ENCODE peak calls at places on chromosomes 2 and 18, in six cellular contexts. F is A549, M is caudate nucleus, C is heart right ventricle, Q is RWPE1, E is spleen. I is an unnamed sample.

GRCh38 chr18:9260388-9261380 is 73.9 kb upstream of the TWSG1 start:
- DNase-seq in F (no peak), M (no peak), C (no peak), Q (no peak), E (no peak), I (no peak)

GRCh38 chr2:44166096-44166495 is 2.6 kb upstream of the PPM1B start:
- DNase-seq in F (no peak), M (no peak), C (no peak), Q (no peak), E (peak), I (no peak)

GRCh38 chr2:204691911-204692510 is 146.7 kb downstream of the PARD3B start:
- DNase-seq in F (peak), M (no peak), C (peak), Q (peak), E (no peak), I (peak)

GRCh38 chr2:217335341-217335966 is 475.6 kb upstream of the TNP1 start:
- DNase-seq in F (no peak), M (no peak), C (no peak), Q (no peak), E (no peak), I (no peak)

GRCh38 chr2:72917875-72918660 is 749 bp downstream of the EMX1 start:
- DNase-seq in F (no peak), M (no peak), C (no peak), Q (no peak), E (peak), I (peak)

GRCh38 chr2:217634871-217635270 is 367.9 kb downstream of the TNS1 start:
- DNase-seq in F (no peak), M (no peak), C (no peak), Q (no peak), E (no peak), I (no peak)

GRCh38 chr2:59217360-59217759 is 976.2 kb upstream of the FANCL start:
- DNase-seq in F (no peak), M (no peak), C (no peak), Q (no peak), E (no peak), I (no peak)

GRCh38 chr2:109294523-109294922 is 165.5 kb downstream of the SH3RF3 start:
- DNase-seq in F (no peak), M (no peak), C (no peak), Q (no peak), E (no peak), I (no peak)

GRCh38 chr2:222844323-222844722 is 16.5 kb upstream of the ACSL3 start:
- DNase-seq in F (peak), M (no peak), C (no peak), Q (peak), E (no peak), I (no peak)

GRCh38 chr2:157032019-157032418 is 225.5 kb upstream of the GALNT5 start:
- DNase-seq in F (peak), M (no peak), C (no peak), Q (peak), E (no peak), I (no peak)

GRCh38 chr2:84946204-84947009 is 24.6 kb upstream of the KCMF1 start:
- DNase-seq in F (peak), M (no peak), C (no peak), Q (peak), E (peak), I (no peak)

GRCh38 chr2:10283106-10284062 is 19.3 kb upstream of the HPCAL1 start:
- DNase-seq in F (peak), M (no peak), C (no peak), Q (peak), E (no peak), I (no peak)

GRCh38 chr2:15832849-15833680 is 107.3 kb upstream of the MYCN start:
- DNase-seq in F (no peak), M (no peak), C (no peak), Q (no peak), E (no peak), I (no peak)

GRCh38 chr2:36482576-36483214 is 115.3 kb downstream of the FEZ2 start:
- DNase-seq in F (no peak), M (no peak), C (no peak), Q (no peak), E (no peak), I (no peak)

GRCh38 chr2:61371027-61371426 is 99.9 kb downstream of the USP34 start:
- DNase-seq in F (no peak), M (no peak), C (no peak), Q (no peak), E (no peak), I (no peak)

GRCh38 chr18:44818148-44818547 is 137.5 kb downstream of the SETBP1 start:
- DNase-seq in F (no peak), M (no peak), C (no peak), Q (no peak), E (no peak), I (no peak)

GRCh38 chr2:103435010-103435409 is 673.2 kb downstream of the TMEM182 start:
- DNase-seq in F (no peak), M (no peak), C (no peak), Q (peak), E (no peak), I (no peak)

GRCh38 chr2:102410952-102411351 is 12.0 kb upstream of the IL18RAP start:
- DNase-seq in F (no peak), M (no peak), C (no peak), Q (no peak), E (no peak), I (no peak)

GRCh38 chr2:163687213-163687612 is 48.6 kb downstream of the FIGN start:
- DNase-seq in F (no peak), M (no peak), C (no peak), Q (no peak), E (no peak), I (no peak)

GRCh38 chr2:196592331-196592911 is 47.1 kb upstream of the CCDC150 start:
- DNase-seq in F (no peak), M (peak), C (peak), Q (peak), E (no peak), I (peak)

GRCh38 chr2:215379039-215379438 is 56.8 kb downstream of the FN1 start:
- DNase-seq in F (no peak), M (no peak), C (no peak), Q (no peak), E (no peak), I (no peak)

GRCh38 chr2:152542995-152543481 is 174.2 kb downstream of the PRPF40A start:
- DNase-seq in F (peak), M (no peak), C (no peak), Q (peak), E (no peak), I (no peak)

GRCh38 chr2:70367722-70368323 is 66.0 kb upstream of the FAM136A start:
- DNase-seq in F (no peak), M (no peak), C (no peak), Q (peak), E (no peak), I (no peak)

GRCh38 chr2:240622631-240623235 is 2.5 kb upstream of the GPR35 start:
- DNase-seq in F (no peak), M (no peak), C (no peak), Q (no peak), E (peak), I (peak)

GRCh38 chr2:49291619-49292018 is 137.3 kb upstream of the FSHR start:
- DNase-seq in F (no peak), M (no peak), C (no peak), Q (no peak), E (no peak), I (no peak)

GRCh38 chr2:210190345-210190744 is 19.1 kb upstream of the KANSL1L start:
- DNase-seq in F (no peak), M (no peak), C (no peak), Q (no peak), E (no peak), I (no peak)

GRCh38 chr2:163592954-163593622 is 142.7 kb downstream of the FIGN start:
- DNase-seq in F (no peak), M (no peak), C (no peak), Q (no peak), E (no peak), I (no peak)

GRCh38 chr18:50632895-50633515 is 73.1 kb downstream of the MAPK4 start:
- DNase-seq in F (no peak), M (no peak), C (no peak), Q (no peak), E (no peak), I (no peak)

GRCh38 chr18:50947899-50948298 is 19.9 kb upstream of the ELAC1 start:
- DNase-seq in F (no peak), M (no peak), C (no peak), Q (peak), E (no peak), I (no peak)

GRCh38 chr2:219737270-219737691 is 109.9 kb downstream of the SLC4A3 start:
- DNase-seq in F (peak), M (no peak), C (peak), Q (peak), E (no peak), I (peak)

GRCh38 chr2:120858764-120859525 is 123.3 kb downstream of the GLI2 start:
- DNase-seq in F (no peak), M (no peak), C (no peak), Q (no peak), E (peak), I (no peak)

GRCh38 chr2:111924617-111925107 is 26.3 kb downstream of the MERTK start:
- DNase-seq in F (no peak), M (no peak), C (no peak), Q (no peak), E (no peak), I (no peak)

GRCh38 chr18:53710080-53710479 is 514.4 kb downstream of the MBD2 start:
- DNase-seq in F (no peak), M (no peak), C (no peak), Q (no peak), E (no peak), I (no peak)

GRCh38 chr2:144358531-144358930 is 161.4 kb downstream of the ZEB2 start:
- DNase-seq in F (no peak), M (no peak), C (no peak), Q (no peak), E (no peak), I (no peak)

GRCh38 chr2:36476411-36476810 is 120.8 kb downstream of the CRIM1 start:
- DNase-seq in F (no peak), M (no peak), C (no peak), Q (no peak), E (no peak), I (no peak)

GRCh38 chr2:20744366-20745335 is 77.7 kb downstream of the GDF7 start:
- DNase-seq in F (no peak), M (no peak), C (no peak), Q (no peak), E (no peak), I (no peak)

GRCh38 chr2:70988726-70989648 is 5.7 kb downstream of the TEX261 start:
- DNase-seq in F (no peak), M (no peak), C (no peak), Q (no peak), E (peak), I (no peak)

GRCh38 chr2:127611076-127611925 is 34.7 kb upstream of the GPR17 start:
- DNase-seq in F (no peak), M (no peak), C (no peak), Q (no peak), E (peak), I (peak)

DNA sequence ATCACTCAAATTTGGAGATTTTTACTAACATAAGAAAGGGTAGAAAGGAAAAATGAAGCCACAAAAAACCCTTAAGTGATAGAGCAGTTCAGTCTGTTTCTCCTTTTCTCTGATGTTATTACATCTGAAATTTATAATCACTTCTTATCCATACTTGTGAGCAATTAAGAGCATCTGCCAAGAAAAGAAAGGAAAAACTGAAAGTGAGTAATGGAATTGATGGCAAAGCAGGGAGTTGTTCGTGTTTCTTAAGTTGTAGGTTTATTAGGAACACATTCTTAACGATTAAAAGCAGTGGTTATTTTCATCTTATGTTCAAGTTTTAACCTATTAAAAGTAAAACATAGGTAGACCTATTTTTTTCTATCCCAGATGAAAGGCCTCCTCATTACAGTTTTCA is 277.7 kb downstream of the RND3 start:
- DNase-seq in F (no peak), M (no peak), C (no peak), Q (no peak), E (no peak), I (no peak)
- H3K27ac ChIP-seq in F (no peak), M (no peak), C (no peak), Q (no peak), E (no peak), I (no peak)

GRCh38 chr18:55319517-55319905 is 268.5 kb downstream of the TCF4 start:
- DNase-seq in F (no peak), M (no peak), C (no peak), Q (no peak), E (no peak), I (no peak)

GRCh38 chr18:55322176-55322735 is 265.7 kb downstream of the TCF4 start:
- DNase-seq in F (peak), M (peak), C (peak), Q (peak), E (peak), I (peak)

GRCh38 chr18:55323051-55323994 is 264.7 kb downstream of the TCF4 start:
- DNase-seq in F (no peak), M (no peak), C (peak), Q (no peak), E (no peak), I (no peak)

GRCh38 chr18:55320399-55321255 is 267.4 kb downstream of the TCF4 start:
- DNase-seq in F (no peak), M (no peak), C (no peak), Q (no peak), E (no peak), I (no peak)

GRCh38 chr18:55321268-55322175 is 266.5 kb downstream of the TCF4 start:
- DNase-seq in F (peak), M (peak), C (peak), Q (peak), E (peak), I (peak)
- H3K27ac ChIP-seq in F (no peak), M (peak), C (peak), Q (no peak), E (peak), I (peak)

GRCh38 chr18:75212626-75213110 is 2.1 kb downstream of the TSHZ1 start:
- DNase-seq in F (no peak), M (no peak), C (no peak), Q (no peak), E (no peak), I (no peak)
- H3K27ac ChIP-seq in F (no peak), M (peak), C (peak), Q (peak), E (peak), I (no peak)

DNA sequence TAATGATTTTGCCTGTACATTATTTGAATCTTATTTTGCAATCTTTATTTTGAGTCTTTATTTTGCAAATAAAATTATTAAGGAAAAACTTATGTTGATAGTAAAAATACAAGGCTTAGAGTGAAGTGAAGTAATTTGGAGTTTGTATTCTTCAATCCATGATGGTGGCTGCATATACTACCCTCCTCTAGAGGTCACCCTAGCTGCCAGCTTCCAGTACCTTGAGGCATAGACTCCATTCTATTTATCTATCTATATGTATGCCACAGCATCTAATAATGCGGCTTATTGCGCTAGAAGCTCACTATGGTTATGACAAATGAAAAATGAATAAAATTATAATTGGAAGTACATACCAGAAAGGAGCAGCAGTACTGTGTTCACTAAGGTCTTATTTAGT is 20.3 kb upstream of the HNMT start:
- DNase-seq in F (no peak), M (no peak), C (no peak), Q (no peak), E (no peak), I (no peak)
- H3K27ac ChIP-seq in F (no peak), M (no peak), C (no peak), Q (no peak), E (no peak), I (no peak)

DNA sequence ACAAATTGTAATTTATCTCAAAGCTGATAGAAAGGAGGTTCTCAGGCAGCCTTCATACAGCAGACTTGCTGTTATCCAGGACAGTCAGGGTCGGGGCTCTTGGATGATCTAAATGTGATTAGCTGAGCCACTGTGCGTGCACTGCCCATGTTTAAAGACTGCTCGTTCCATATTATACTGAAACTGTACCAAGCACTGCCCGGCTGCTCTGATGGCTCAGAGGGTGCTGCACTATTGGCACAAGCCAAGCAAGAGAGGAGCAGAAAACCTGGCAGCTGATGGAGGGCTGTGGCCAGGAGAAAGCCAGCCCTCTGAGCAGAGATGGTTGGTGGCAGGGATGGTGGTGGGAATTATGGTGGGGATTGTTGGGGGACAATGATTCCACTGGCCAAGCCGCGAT is 63.4 kb downstream of the COL6A3 start:
- DNase-seq in F (no peak), M (no peak), C (no peak), Q (no peak), E (no peak), I (no peak)
- H3K27ac ChIP-seq in F (no peak), M (no peak), C (no peak), Q (peak), E (no peak), I (no peak)